ENCODE peak calls at places on chromosomes 2 and 18, in five cellular contexts. R, I, Q, K and A are unnamed samples.
A peak's percentile ranks its signal among the peaks of the same experiment; 100 is the strongest.

GRCh38 chr18:51134721-51135120 is 62.8 kb downstream of the MEX3C start:
- DNase-seq in R (no peak), I (no peak), Q (no peak), K (no peak), A (no peak)

GRCh38 chr2:237217995-237218621 is 132.4 kb downstream of the COPS8 start:
- DNase-seq in R (no peak), I (peak; percentile 54), Q (no peak), K (no peak), A (no peak)

GRCh38 chr2:8622199-8622911 is 59.5 kb upstream of the ID2 start:
- DNase-seq in R (no peak), I (no peak), Q (no peak), K (peak; percentile 46), A (no peak)

GRCh38 chr18:51617167-51617566 is 419.7 kb upstream of the MEX3C start:
- DNase-seq in R (no peak), I (no peak), Q (no peak), K (no peak), A (no peak)

GRCh38 chr18:2302628-2303516 is 268.4 kb downstream of the METTL4 start:
- DNase-seq in R (peak; percentile 68), I (no peak), Q (no peak), K (no peak), A (no peak)

GRCh38 chr18:79794851-79795250 is 2.9 kb upstream of the KCNG2 start:
- DNase-seq in R (no peak), I (no peak), Q (no peak), K (peak; percentile 44), A (no peak)

GRCh38 chr18:70243545-70243944 is 38.1 kb upstream of the RTTN start:
- DNase-seq in R (no peak), I (no peak), Q (no peak), K (no peak), A (no peak)

GRCh38 chr2:104164721-104165252 is 689.1 kb upstream of the POU3F3 start:
- DNase-seq in R (no peak), I (peak; percentile 17), Q (no peak), K (no peak), A (no peak)

GRCh38 chr2:224210495-224211472 is 171.7 kb upstream of the SERPINE2 start:
- DNase-seq in R (no peak), I (no peak), Q (no peak), K (no peak), A (no peak)

GRCh38 chr18:37368110-37368812 is 197.3 kb downstream of the CELF4 start:
- DNase-seq in R (no peak), I (no peak), Q (no peak), K (no peak), A (no peak)

GRCh38 chr18:1659190-1659589 is 754.5 kb downstream of the ADCYAP1 start:
- DNase-seq in R (no peak), I (no peak), Q (no peak), K (no peak), A (no peak)

GRCh38 chr2:163405298-163405697 is 330.5 kb downstream of the FIGN start:
- DNase-seq in R (no peak), I (no peak), Q (no peak), K (no peak), A (no peak)

GRCh38 chr2:216404010-216404618 is 8.2 kb upstream of the SMARCAL1 start:
- DNase-seq in R (peak; percentile 35), I (peak; percentile 67), Q (peak; percentile 35), K (no peak), A (no peak)

GRCh38 chr18:59996370-59996966 is 96.7 kb downstream of the PMAIP1 start:
- DNase-seq in R (peak; percentile 59), I (peak; percentile 68), Q (peak; percentile 41), K (no peak), A (no peak)

GRCh38 chr18:76592981-76593381 is 97.9 kb upstream of the ZNF516 start:
- DNase-seq in R (no peak), I (peak; percentile 50), Q (no peak), K (no peak), A (peak; percentile 28)

GRCh38 chr18:74725690-74726089 is 128.0 kb downstream of the ZNF407 start:
- DNase-seq in R (no peak), I (no peak), Q (no peak), K (no peak), A (no peak)

GRCh38 chr2:105438104-105438929 is 39.5 kb upstream of the FHL2 start:
- DNase-seq in R (no peak), I (no peak), Q (peak; percentile 65), K (no peak), A (no peak)

GRCh38 chr18:66900837-66901236 is 296.9 kb upstream of the CDH19 start:
- DNase-seq in R (no peak), I (no peak), Q (no peak), K (no peak), A (no peak)

GRCh38 chr2:11703700-11704099 is 33.7 kb upstream of the NTSR2 start:
- DNase-seq in R (no peak), I (no peak), Q (no peak), K (no peak), A (no peak)

GRCh38 chr18:73670046-73670445 is 477.6 kb downstream of the FBXO15 start:
- DNase-seq in R (no peak), I (no peak), Q (no peak), K (no peak), A (no peak)

GRCh38 chr2:11676640-11677039 is 6.6 kb upstream of the NTSR2 start:
- DNase-seq in R (no peak), I (peak; percentile 35), Q (no peak), K (no peak), A (no peak)

GRCh38 chr18:66729459-66730239 is 125.8 kb upstream of the CDH19 start:
- DNase-seq in R (no peak), I (no peak), Q (no peak), K (no peak), A (no peak)

GRCh38 chr18:44536619-44537018 is 144.1 kb upstream of the SETBP1 start:
- DNase-seq in R (no peak), I (no peak), Q (no peak), K (no peak), A (no peak)

GRCh38 chr2:183630964-183631363 is 506.7 kb downstream of the NUP35 start:
- DNase-seq in R (no peak), I (no peak), Q (no peak), K (no peak), A (no peak)

GRCh38 chr2:233807966-233808892 is 30.1 kb downstream of the MROH2A start:
- DNase-seq in R (no peak), I (no peak), Q (peak; percentile 15), K (no peak), A (no peak)

GRCh38 chr18:73514449-73514848 is 633.2 kb downstream of the FBXO15 start:
- DNase-seq in R (no peak), I (no peak), Q (no peak), K (no peak), A (no peak)

GRCh38 chr18:31041346-31042067 is 1.0 kb downstream of the DSC3 start:
- DNase-seq in R (no peak), I (peak; percentile 56), Q (no peak), K (no peak), A (no peak)

GRCh38 chr2:169464508-169465386 is 14.5 kb upstream of the BBS5 start:
- DNase-seq in R (no peak), I (no peak), Q (no peak), K (no peak), A (no peak)

GRCh38 chr18:39389800-39390379 is 1824.3 kb upstream of the CELF4 start:
- DNase-seq in R (no peak), I (peak; percentile 77), Q (no peak), K (no peak), A (no peak)

GRCh38 chr2:175015340-175015739 is 10.2 kb upstream of the CHN1 start:
- DNase-seq in R (no peak), I (no peak), Q (no peak), K (no peak), A (no peak)

DNA sequence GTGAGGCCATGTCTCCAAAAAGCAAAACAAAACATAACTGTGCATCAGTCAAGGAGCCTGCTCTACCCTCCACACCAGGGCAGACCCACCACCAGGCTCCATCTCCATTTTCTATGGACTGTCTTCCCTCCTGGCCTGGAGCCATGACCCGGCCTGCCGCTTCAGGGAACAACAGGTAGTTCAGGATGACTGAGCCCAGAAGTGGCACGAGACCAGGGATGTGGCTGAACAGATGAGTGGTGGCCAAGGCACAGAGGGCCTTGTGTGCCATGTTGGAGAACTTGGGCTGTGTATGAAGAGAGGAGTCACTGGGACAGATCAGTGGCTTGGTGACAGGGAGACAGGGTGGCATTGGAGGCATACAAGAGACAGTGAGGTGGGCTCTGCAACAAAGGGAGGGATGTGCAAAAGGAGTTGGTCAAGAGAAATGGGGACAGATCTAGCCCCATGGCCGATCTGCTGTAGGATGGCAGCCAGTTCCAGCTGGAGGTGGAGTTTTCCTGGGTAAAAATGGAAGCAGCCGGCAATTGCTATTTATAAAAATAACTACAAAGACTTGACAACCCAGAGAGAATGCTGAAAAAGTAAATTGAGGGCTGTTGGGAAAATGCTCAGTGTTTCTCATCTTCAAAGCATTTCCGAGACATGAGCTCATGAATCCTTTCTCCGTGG is 35.0 kb downstream of the TMEM177 start:
- DNase-seq in R (no peak), I (no peak), Q (no peak), K (no peak), A (no peak)
- H3K4me3 ChIP-seq in R (no peak overlapping the region), I (no peak overlapping the region), Q (no peak overlapping the region), K (no peak overlapping the region), A (no peak overlapping the region)

DNA sequence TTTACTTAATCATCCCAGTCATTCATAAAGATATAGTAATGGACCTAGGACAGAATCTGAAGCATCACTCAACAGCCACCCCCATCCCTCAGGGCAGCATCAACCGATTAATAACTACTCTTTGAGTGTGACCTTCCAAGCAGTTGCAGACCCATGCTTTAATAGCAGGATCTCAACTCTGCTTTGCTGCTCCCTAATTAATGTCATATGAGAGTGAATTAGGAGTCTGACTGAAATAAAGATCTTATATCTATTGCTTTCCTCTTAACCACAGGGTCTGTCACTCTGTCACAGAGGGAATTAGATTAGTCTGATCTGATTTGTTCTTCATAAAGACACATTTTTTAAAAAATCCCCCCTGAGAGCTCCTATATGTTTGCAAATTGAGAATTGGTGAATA is 46.1 kb upstream of the LRP1B start:
- DNase-seq in R (no peak), I (no peak), Q (no peak), K (no peak), A (no peak)
- TF ChIP-seq POLR2AphosphoS5 in R (no peak), I (no peak), Q (no peak), K (no peak), A (no peak)

DNA sequence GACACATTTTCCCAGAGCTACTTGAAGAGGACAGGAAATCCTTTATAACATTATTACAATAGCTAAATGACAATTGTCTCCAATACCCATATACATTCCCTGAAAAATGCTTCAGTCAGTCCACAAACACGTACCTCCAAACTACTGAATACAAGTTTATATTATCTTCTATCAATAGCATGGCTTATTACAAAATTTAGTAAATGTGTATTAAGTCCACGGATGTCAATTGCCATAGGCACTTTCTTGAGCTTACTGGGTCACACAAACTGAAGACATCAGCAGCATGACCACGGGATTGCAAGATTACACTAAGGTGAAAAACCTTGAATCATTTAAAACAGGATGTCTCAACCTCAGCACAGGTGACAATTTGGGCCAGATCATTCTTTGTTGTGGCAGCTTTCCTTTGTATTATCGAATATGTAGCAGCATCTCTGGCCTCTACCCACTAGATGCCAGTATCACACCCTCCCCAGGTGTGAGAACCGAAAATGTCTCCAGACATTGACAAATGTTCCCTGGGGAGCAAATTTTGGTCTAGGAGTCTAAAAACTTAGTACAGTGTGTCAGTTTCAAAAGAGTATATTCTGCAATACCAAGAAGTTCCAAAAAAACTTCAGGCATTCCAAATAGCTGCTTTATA is 1.4 kb downstream of the MBD2 start:
- DNase-seq in R (peak; percentile 12), I (no peak), Q (no peak), K (no peak), A (no peak)
- TF ChIP-seq CTCF in R (peak; percentile 31), I (peak; percentile 40), Q (no peak), K (peak; percentile 31), A (no peak)

GRCh38 chr18:34158881-34159690 is 65.6 kb downstream of the NOL4 start:
- DNase-seq in R (no peak), I (peak; percentile 96), Q (peak; percentile 25), K (peak; percentile 41), A (no peak)
- H3K4me3 ChIP-seq in R (no peak overlapping the region), I (peak overlapping the region; percentile 71), Q (peak overlapping the region; percentile 29), K (peak overlapping the region; percentile 58), A (peak overlapping the region; percentile 34)